ENCODE peak calls at places on chromosomes 1 and 21, in six cellular contexts. L is A549, E is IMR-90, S is HepG2, H is SK-N-SH, B is K562. J is an unnamed sample.
A peak's percentile ranks its signal among the peaks of the same experiment; 100 is the strongest.

GRCh38 chr1:160210563-160210962 is 5.4 kb downstream of the PEA15 start:
- DNase-seq in L (no peak), E (no peak), S (no peak), H (peak; percentile 44), B (no peak), J (no peak)

GRCh38 chr1:180548686-180549326 is 10.0 kb upstream of the OVAAL start:
- DNase-seq in L (no peak), E (no peak), S (no peak), H (no peak), B (no peak), J (no peak)

GRCh38 chr21:39107739-39108138 is 75.5 kb downstream of the PSMG1 start:
- DNase-seq in L (no peak), E (no peak), S (no peak), H (no peak), B (no peak), J (no peak)

GRCh38 chr1:117656202-117656641 is 50.4 kb downstream of the TENT5C start:
- DNase-seq in L (no peak), E (no peak), S (no peak), H (no peak), B (peak; percentile 80), J (no peak)

GRCh38 chr1:100959502-100960060 is 63.7 kb downstream of the SLC30A7 start:
- DNase-seq in L (no peak), E (peak; percentile 46), S (no peak), H (no peak), B (no peak), J (no peak)

GRCh38 chr1:238485062-238485905 is 594.6 kb upstream of the ZP4 start:
- DNase-seq in L (peak; percentile 43), E (peak; percentile 60), S (no peak), H (no peak), B (no peak), J (peak; percentile 49)

GRCh38 chr1:89907669-89908293 is 86.9 kb downstream of the LRRC8D start:
- DNase-seq in L (peak; percentile 73), E (peak; percentile 82), S (no peak), H (no peak), B (peak; percentile 62), J (no peak)

GRCh38 chr1:40712997-40713396 is 21.5 kb downstream of the NFYC start:
- DNase-seq in L (no peak), E (no peak), S (no peak), H (no peak), B (peak; percentile 41), J (no peak)

GRCh38 chr1:91809267-91809666 is 76.7 kb downstream of the TGFBR3 start:
- DNase-seq in L (no peak), E (peak; percentile 57), S (no peak), H (no peak), B (no peak), J (no peak)

GRCh38 chr1:241916196-241916595 is 41.4 kb upstream of the BECN2 start:
- DNase-seq in L (no peak), E (no peak), S (peak; percentile 7), H (no peak), B (no peak), J (no peak)

GRCh38 chr21:41948901-41949300 is 4.9 kb downstream of the C2CD2 start:
- DNase-seq in L (no peak), E (no peak), S (no peak), H (no peak), B (no peak), J (no peak)

GRCh38 chr1:201807958-201808632 is 20.9 kb upstream of the IPO9 start:
- DNase-seq in L (no peak), E (no peak), S (no peak), H (no peak), B (no peak), J (no peak)

GRCh38 chr21:19122371-19122770 is 718.8 kb upstream of the TMPRSS15 start:
- DNase-seq in L (no peak), E (no peak), S (no peak), H (no peak), B (no peak), J (no peak)

GRCh38 chr1:36560177-36560576 is 77.5 kb upstream of the CSF3R start:
- DNase-seq in L (no peak), E (no peak), S (no peak), H (no peak), B (no peak), J (no peak)

GRCh38 chr1:224343679-224344078 is 13.0 kb upstream of the CNIH4 start:
- DNase-seq in L (peak; percentile 34), E (no peak), S (no peak), H (no peak), B (no peak), J (no peak)

GRCh38 chr1:220680085-220680687 is 10.0 kb upstream of the C1orf115 start:
- DNase-seq in L (peak; percentile 51), E (peak; percentile 19), S (peak; percentile 42), H (peak; percentile 71), B (peak; percentile 53), J (no peak)

GRCh38 chr1:155507960-155508359 is 54.6 kb downstream of the ASH1L start:
- DNase-seq in L (no peak), E (no peak), S (no peak), H (no peak), B (no peak), J (no peak)
- TF ChIP-seq USF2 in L (no peak), E (no peak), S (no peak), H (no peak), B (no peak), J (no peak)

DNA sequence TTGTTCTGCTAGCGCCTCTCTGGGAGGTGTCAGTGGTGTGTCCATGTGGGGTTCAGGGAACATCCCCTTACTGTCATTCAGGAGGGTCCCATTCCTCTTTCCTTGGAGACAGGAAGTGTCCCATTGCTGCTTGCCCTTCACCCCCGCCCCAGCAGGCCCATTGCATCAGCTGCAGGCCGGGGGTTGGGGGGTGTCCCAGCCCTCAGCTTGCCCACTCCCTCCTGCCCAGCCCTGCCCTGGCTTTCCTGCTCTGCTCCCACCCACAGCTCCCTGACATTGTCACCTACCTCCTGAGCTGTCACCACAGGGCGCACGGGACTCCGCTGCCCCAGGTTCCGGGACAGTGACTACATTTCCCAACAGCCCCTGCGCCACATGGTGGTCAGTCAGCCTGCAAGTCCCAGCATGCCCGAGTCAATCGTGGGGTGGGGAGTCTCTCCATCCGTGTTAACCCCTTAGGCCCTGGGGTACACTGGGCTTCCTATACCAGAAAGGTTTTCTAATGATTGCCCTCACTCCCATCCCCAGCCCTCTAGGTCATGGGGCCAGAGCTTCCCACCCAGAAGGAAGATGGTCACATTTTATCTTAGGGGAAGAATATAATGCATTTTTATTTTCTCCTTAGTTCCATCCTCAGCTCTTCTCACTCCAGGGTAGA is at the start of gene INPP5B:
- DNase-seq in L (peak; percentile 84), E (peak; percentile 87), S (peak; percentile 83), H (peak; percentile 97), B (peak; percentile 96), J (peak; percentile 87)
- TF ChIP-seq USF2 in L (peak; percentile 32), E (peak; percentile 83), S (no peak), H (peak; percentile 25), B (peak; percentile 87), J (peak; percentile 86)

DNA sequence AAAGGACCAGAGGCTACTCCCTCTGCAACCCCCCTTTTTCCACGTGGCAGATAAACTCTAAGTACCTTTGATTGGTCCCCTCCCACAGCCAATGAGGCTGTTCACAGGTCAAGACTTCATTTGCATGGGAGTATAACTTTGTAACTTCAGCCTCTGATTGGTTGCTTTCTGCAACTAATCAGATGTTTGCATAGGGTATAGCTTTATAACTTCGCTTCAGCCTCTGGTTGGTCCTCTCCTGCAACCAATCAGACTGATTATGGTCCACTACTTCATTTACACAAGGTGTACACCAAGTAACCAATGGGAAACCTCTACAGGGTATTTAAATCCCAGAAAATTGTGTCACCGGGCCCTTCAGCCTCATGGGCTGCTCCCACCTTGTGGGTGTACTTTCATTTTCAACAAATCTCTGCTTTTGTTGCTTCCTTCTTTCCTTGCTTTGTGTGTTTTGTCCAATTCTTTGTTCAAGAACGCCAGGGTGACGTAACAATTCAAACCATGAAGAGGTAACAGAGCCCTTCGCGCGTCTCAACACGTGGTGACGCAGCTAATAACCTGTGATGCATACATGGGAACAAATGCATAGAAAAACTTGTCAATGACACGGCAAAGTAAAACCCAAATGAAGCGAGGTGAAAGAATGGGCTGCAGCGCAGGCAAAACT is 47.2 kb downstream of the VPS26C start:
- DNase-seq in L (peak; percentile 4), E (no peak), S (no peak), H (no peak), B (no peak), J (no peak)
- TF ChIP-seq USF2 in L (no peak), E (no peak), S (no peak), H (no peak), B (no peak), J (no peak)

GRCh38 chr1:154178856-154179811 is 12.8 kb downstream of the TPM3 start:
- DNase-seq in L (no peak), E (no peak), S (peak; percentile 64), H (no peak), B (peak; percentile 72), J (no peak)

GRCh38 chr1:154179951-154180687 is 11.8 kb downstream of the TPM3 start:
- DNase-seq in L (no peak), E (no peak), S (no peak), H (no peak), B (no peak), J (peak; percentile 24)

GRCh38 chr1:154178006-154178405 is 13.9 kb downstream of the TPM3 start:
- DNase-seq in L (no peak), E (no peak), S (no peak), H (no peak), B (peak; percentile 85), J (no peak)

GRCh38 chr1:154174654-154175053 is 17.2 kb downstream of the TPM3 start:
- DNase-seq in L (no peak), E (no peak), S (no peak), H (no peak), B (no peak), J (no peak)

GRCh38 chr1:154176341-154176740 is 15.6 kb downstream of the TPM3 start:
- DNase-seq in L (no peak), E (peak; percentile 85), S (no peak), H (no peak), B (no peak), J (no peak)
- TF ChIP-seq USF2 in L (no peak), E (no peak), S (no peak), H (no peak), B (no peak), J (no peak)

GRCh38 chr1:197903196-197903514 is 725 bp downstream of the C1orf53 start:
- DNase-seq in L (no peak), E (no peak), S (no peak), H (no peak), B (no peak), J (no peak)

GRCh38 chr1:197902454-197903195 is at the start of gene C1orf53:
- DNase-seq in L (peak; percentile 91), E (peak; percentile 86), S (peak; percentile 71), H (peak; percentile 97), B (peak; percentile 93), J (peak; percentile 85)

GRCh38 chr1:197905699-197906351 is 3.4 kb downstream of the C1orf53 start:
- DNase-seq in L (no peak), E (no peak), S (no peak), H (no peak), B (no peak), J (no peak)

GRCh38 chr1:197902131-197902453 is 338 bp upstream of the C1orf53 start:
- DNase-seq in L (no peak), E (no peak), S (no peak), H (no peak), B (no peak), J (no peak)

GRCh38 chr1:197904126-197904787 is 1.8 kb downstream of the C1orf53 start:
- DNase-seq in L (no peak), E (no peak), S (no peak), H (no peak), B (no peak), J (no peak)
- TF ChIP-seq USF2 in L (no peak), E (no peak), S (no peak), H (no peak), B (no peak), J (no peak)

GRCh38 chr1:64038965-64039926 is 164.2 kb upstream of the UBE2U start:
- DNase-seq in L (peak; percentile 67), E (peak; percentile 100), S (no peak), H (peak; percentile 61), B (no peak), J (peak; percentile 24)
- TF ChIP-seq USF2 in L (no peak), E (peak; percentile 39), S (no peak), H (no peak), B (no peak), J (no peak)